ENCODE peak calls at places on chromosomes 7 and 10, in four cellular contexts. K is spleen, J is IMR-90, Y is hypothalamus. Q is an unnamed sample.

GRCh38 chr7:25240340-25240739 is 12.1 kb upstream of the NPVF start:
- DNase-seq in K (no peak), J (no peak), Y (no peak), Q (peak)

GRCh38 chr7:67343114-67343513 is 346.5 kb downstream of the TYW1 start:
- DNase-seq in K (no peak), J (no peak), Y (no peak), Q (no peak)

GRCh38 chr7:118511146-118511545 is 286.6 kb downstream of the ANKRD7 start:
- DNase-seq in K (no peak), J (no peak), Y (no peak), Q (no peak)

GRCh38 chr7:47576031-47576908 is 5.6 kb downstream of the TNS3 start:
- DNase-seq in K (no peak), J (peak), Y (peak), Q (no peak)

GRCh38 chr7:93910076-93910994 is 4.0 kb downstream of the GNGT1 start:
- DNase-seq in K (no peak), J (peak), Y (no peak), Q (no peak)

GRCh38 chr7:140263277-140263676 is 86.5 kb upstream of the KDM7A start:
- DNase-seq in K (no peak), J (no peak), Y (no peak), Q (no peak)

GRCh38 chr10:100625821-100626220 is 90.1 kb downstream of the HIF1AN start:
- DNase-seq in K (peak), J (no peak), Y (no peak), Q (no peak)

GRCh38 chr10:119849031-119849789 is 23.4 kb downstream of the MCMBP start:
- DNase-seq in K (no peak), J (peak), Y (no peak), Q (no peak)

GRCh38 chr7:44471850-44472249 is 18.6 kb downstream of the NUDCD3 start:
- DNase-seq in K (no peak), J (no peak), Y (no peak), Q (no peak)

GRCh38 chr7:47954231-47954911 is 6.1 kb upstream of the PKD1L1 start:
- DNase-seq in K (no peak), J (peak), Y (no peak), Q (no peak)

GRCh38 chr10:110285501-110285900 is 19.2 kb downstream of the SMNDC1 start:
- DNase-seq in K (no peak), J (no peak), Y (no peak), Q (no peak)

GRCh38 chr10:93088466-93088865 is 14.8 kb downstream of the CYP26A1 start:
- DNase-seq in K (no peak), J (no peak), Y (no peak), Q (no peak)

GRCh38 chr7:63925626-63926460 is 72.8 kb upstream of the ZNF722 start:
- DNase-seq in K (peak), J (no peak), Y (peak), Q (peak)

GRCh38 chr10:15197276-15197675 is 28.8 kb upstream of the NMT2 start:
- DNase-seq in K (no peak), J (peak), Y (no peak), Q (no peak)

GRCh38 chr10:78578929-78579328 is 489.8 kb upstream of the ZMIZ1 start:
- DNase-seq in K (no peak), J (peak), Y (no peak), Q (no peak)

GRCh38 chr7:68678196-68678595 is 920.1 kb upstream of the AUTS2 start:
- DNase-seq in K (no peak), J (no peak), Y (no peak), Q (no peak)

GRCh38 chr10:110040767-110041478 is 33.1 kb downstream of the ADD3 start:
- DNase-seq in K (no peak), J (peak), Y (no peak), Q (no peak)

GRCh38 chr10:128594688-128595087 is 468.5 kb upstream of the MKI67 start:
- DNase-seq in K (no peak), J (no peak), Y (no peak), Q (no peak)

GRCh38 chr7:99563650-99564049 is 5.2 kb downstream of the ZNF655 start:
- DNase-seq in K (no peak), J (peak), Y (no peak), Q (no peak)

GRCh38 chr7:21383217-21383832 is 44.6 kb upstream of the SP4 start:
- DNase-seq in K (no peak), J (no peak), Y (no peak), Q (no peak)

GRCh38 chr7:32381024-32381601 is 109.1 kb downstream of the LSM5 start:
- DNase-seq in K (no peak), J (no peak), Y (no peak), Q (no peak)

GRCh38 chr7:5425507-5426225 is 2.0 kb upstream of the TNRC18 start:
- DNase-seq in K (peak), J (peak), Y (peak), Q (peak)

GRCh38 chr10:80204801-80205477 is 398 bp downstream of the ANXA11 start:
- DNase-seq in K (no peak), J (peak), Y (no peak), Q (peak)

GRCh38 chr7:20798694-20799121 is 12.0 kb upstream of the SP8 start:
- DNase-seq in K (no peak), J (no peak), Y (no peak), Q (peak)

GRCh38 chr10:79061441-79062315 is 7.1 kb upstream of the ZMIZ1 start:
- DNase-seq in K (peak), J (no peak), Y (no peak), Q (no peak)

GRCh38 chr10:101561068-101561915 is 26.8 kb downstream of the POLL start:
- DNase-seq in K (no peak), J (no peak), Y (no peak), Q (no peak)

GRCh38 chr7:16007911-16008310 is 321.4 kb upstream of the MEOX2 start:
- DNase-seq in K (no peak), J (no peak), Y (no peak), Q (no peak)

GRCh38 chr10:128055061-128055868 is 71.0 kb downstream of the MKI67 start:
- DNase-seq in K (peak), J (no peak), Y (no peak), Q (no peak)

GRCh38 chr10:78304091-78305045 is 270.7 kb downstream of the RPS24 start:
- DNase-seq in K (peak), J (no peak), Y (no peak), Q (no peak)

GRCh38 chr7:1301812-1302310 is 69.2 kb downstream of the UNCX start:
- DNase-seq in K (no peak), J (no peak), Y (no peak), Q (no peak)

GRCh38 chr7:100503350-100503735 is 19.6 kb downstream of the NYAP1 start:
- DNase-seq in K (no peak), J (peak), Y (no peak), Q (no peak)

GRCh38 chr7:91632948-91633519 is 247.5 kb downstream of the MTERF1 start:
- DNase-seq in K (no peak), J (no peak), Y (no peak), Q (peak)

GRCh38 chr7:105098863-105099515 is 85.0 kb downstream of the KMT2E start:
- DNase-seq in K (no peak), J (peak), Y (no peak), Q (no peak)

GRCh38 chr7:121544726-121545125 is 148.6 kb upstream of the FAM3C start:
- DNase-seq in K (no peak), J (peak), Y (no peak), Q (no peak)

GRCh38 chr7:2508327-2509231 is 11.0 kb upstream of the LFNG start:
- DNase-seq in K (peak), J (peak), Y (no peak), Q (peak)

GRCh38 chr7:95509199-95509598 is 23.5 kb downstream of the ASB4 start:
- DNase-seq in K (no peak), J (peak), Y (peak), Q (peak)